ENCODE peak calls at places on chromosome 21, in eight cellular contexts. X is DND-41, K is iPS-NIHi11, T is NCI-H524, F is mesenchymal stem cell, U is left lobe of liver, Z is GM13976, W is GM19239. S is an unnamed sample.

GRCh38 chr21:41478319-41479177 is 29.4 kb downstream of the TMPRSS2 start:
- DNase-seq in X (no peak), K (no peak), T (no peak), F (no peak), U (no peak), Z (no peak), W (no peak), S (peak)

GRCh38 chr21:33857846-33858671 is 57.5 kb downstream of the ATP5PO start:
- DNase-seq in X (no peak), K (peak), T (no peak), F (no peak), U (no peak), Z (no peak), W (no peak), S (no peak)

GRCh38 chr21:24298040-24298439 is 1309.2 kb downstream of the MRPL39 start:
- DNase-seq in X (no peak), K (no peak), T (no peak), F (no peak), U (no peak), Z (no peak), W (no peak), S (no peak)

GRCh38 chr21:26888931-26889330 is 43.7 kb upstream of the ADAMTS1 start:
- DNase-seq in X (no peak), K (no peak), T (no peak), F (no peak), U (no peak), Z (no peak), W (no peak), S (peak)

GRCh38 chr21:36104306-36105300 is 30.3 kb upstream of the CBR3 start:
- DNase-seq in X (peak), K (no peak), T (no peak), F (peak), U (no peak), Z (no peak), W (no peak), S (no peak)

GRCh38 chr21:29121759-29122158 is 8.7 kb upstream of the MAP3K7CL start:
- DNase-seq in X (no peak), K (no peak), T (no peak), F (no peak), U (no peak), Z (peak), W (no peak), S (no peak)

GRCh38 chr21:41247561-41247968 is 69.0 kb upstream of the FAM3B start:
- DNase-seq in X (no peak), K (no peak), T (no peak), F (no peak), U (peak), Z (no peak), W (no peak), S (peak)

GRCh38 chr21:44732956-44733355 is 21.6 kb upstream of the TSPEAR start:
- DNase-seq in X (no peak), K (no peak), T (no peak), F (no peak), U (no peak), Z (peak), W (no peak), S (no peak)

S was measured in osteoblast.